ENCODE peak calls at places on chromosomes 11 and 22, in six cellular contexts. I is HepG2, D is H1, E is esophagus muscularis mucosa, O is HCT116, L is transverse colon. V is an unnamed sample.

GRCh38 chr11:64531906-64532312 is 59.1 kb upstream of the SLC22A12 start:
- DNase-seq in I (no peak), D (no peak), E (no peak), O (no peak), L (no peak), V (peak; percentile 43)

GRCh38 chr11:76592961-76593360 is 77.6 kb downstream of the LRRC32 start:
- DNase-seq in I (no peak), D (no peak), E (peak; percentile 78), O (no peak), L (peak; percentile 82), V (no peak)

GRCh38 chr22:48167238-48167637 is 1404.8 kb downstream of the TBC1D22A start:
- DNase-seq in I (no peak), D (no peak), E (no peak), O (no peak), L (no peak), V (no peak)

GRCh38 chr11:1741741-1742140 is 8.7 kb downstream of the IFITM10 start:
- DNase-seq in I (no peak), D (no peak), E (no peak), O (no peak), L (no peak), V (no peak)

GRCh38 chr11:121930004-121930965 is 185.7 kb downstream of the BLID start:
- DNase-seq in I (no peak), D (no peak), E (peak; percentile 77), O (no peak), L (no peak), V (no peak)

GRCh38 chr22:32661296-32661695 is 140.2 kb upstream of the TIMP3 start:
- DNase-seq in I (no peak), D (peak; percentile 9), E (no peak), O (no peak), L (peak; percentile 24), V (no peak)

GRCh38 chr11:17760102-17761029 is 25.8 kb downstream of the KCNC1 start:
- DNase-seq in I (peak; percentile 69), D (peak; percentile 77), E (no peak), O (peak; percentile 51), L (peak; percentile 69), V (no peak)

GRCh38 chr11:117096973-117097566 is 1.2 kb downstream of the SIK3 start:
- DNase-seq in I (no peak), D (no peak), E (no peak), O (no peak), L (no peak), V (no peak)

GRCh38 chr11:64379160-64379559 is 20.2 kb downstream of the RPS6KA4 start:
- DNase-seq in I (no peak), D (no peak), E (no peak), O (no peak), L (no peak), V (no peak)

GRCh38 chr11:132126973-132127900 is 756.8 kb downstream of the NTM start:
- DNase-seq in I (peak; percentile 3), D (no peak), E (no peak), O (no peak), L (peak; percentile 12), V (no peak)

GRCh38 chr11:2412323-2412722 is 11.8 kb downstream of the TSSC4 start:
- DNase-seq in I (no peak), D (no peak), E (no peak), O (no peak), L (no peak), V (no peak)

GRCh38 chr11:121448431-121448941 is 3.6 kb upstream of the SORL1 start:
- DNase-seq in I (no peak), D (no peak), E (no peak), O (no peak), L (no peak), V (no peak)

GRCh38 chr22:50530280-50530856 is 556 bp upstream of the TYMP start:
- DNase-seq in I (peak; percentile 74), D (no peak), E (no peak), O (peak; percentile 73), L (peak; percentile 88), V (peak; percentile 97)

GRCh38 chr22:50532824-50533344 is 3.1 kb upstream of the TYMP start:
- DNase-seq in I (no peak), D (no peak), E (no peak), O (no peak), L (no peak), V (peak; percentile 72)

GRCh38 chr22:50530857-50531545 is 1.2 kb upstream of the TYMP start:
- DNase-seq in I (peak; percentile 47), D (no peak), E (no peak), O (peak; percentile 76), L (peak; percentile 93), V (peak; percentile 98)

GRCh38 chr22:50532353-50532700 is 2.5 kb upstream of the TYMP start:
- DNase-seq in I (no peak), D (no peak), E (no peak), O (no peak), L (peak; percentile 63), V (no peak)

DNA sequence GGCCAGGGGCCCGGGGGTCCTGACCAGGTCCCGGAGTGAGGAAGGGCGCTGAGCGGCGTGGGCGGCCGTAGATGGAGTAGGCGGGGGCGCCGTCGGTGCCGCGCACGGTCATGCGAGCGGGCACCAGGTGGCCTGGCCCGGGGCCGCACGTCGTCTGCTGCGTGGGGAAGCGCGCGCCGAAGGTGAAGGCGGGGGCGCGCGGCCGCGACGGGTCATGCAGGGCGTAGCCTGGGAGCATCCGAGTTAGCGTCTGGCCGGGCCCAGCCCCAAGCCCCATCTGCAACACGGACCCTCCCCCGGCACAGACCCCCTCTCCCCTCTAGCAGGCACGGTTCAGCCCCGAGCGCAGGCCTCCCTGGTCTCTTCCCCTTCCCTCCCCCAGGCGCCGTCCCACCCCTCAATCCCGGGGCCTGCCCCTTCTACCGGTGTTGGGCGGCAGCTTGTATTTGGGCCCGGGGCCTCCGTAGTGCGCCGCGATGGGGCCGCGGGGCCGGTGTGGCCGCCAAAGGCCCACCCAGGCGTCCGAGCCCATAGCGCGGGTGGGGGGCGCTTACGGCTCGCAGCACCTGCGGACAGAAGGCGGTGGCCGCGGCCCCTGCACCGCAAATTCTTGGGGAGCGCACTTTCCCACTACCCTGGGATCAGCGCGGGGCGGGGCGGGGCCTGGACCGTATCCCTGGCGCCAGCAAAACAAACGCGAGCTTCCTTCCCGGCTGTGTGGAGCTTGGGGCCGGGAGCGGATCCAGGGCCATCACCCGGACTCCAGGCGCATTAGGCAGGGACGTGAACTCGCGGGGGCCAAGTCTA is 1.9 kb upstream of the TYMP start:
- DNase-seq in I (no peak), D (no peak), E (no peak), O (no peak), L (peak; percentile 84), V (peak; percentile 96)
- TF ChIP-seq POLR2AphosphoS5 in I (no peak), D (no peak), E (peak; percentile 58), O (peak; percentile 68), L (peak; percentile 35), V (peak; percentile 87)

GRCh38 chr22:31080848-31081649 is at the start of gene SMTN:
- DNase-seq in I (peak; percentile 86), D (peak; percentile 79), E (peak; percentile 97), O (peak; percentile 83), L (peak; percentile 97), V (peak; percentile 97)
- TF ChIP-seq CTCF in I (no peak), D (no peak), E (no peak), O (no peak), L (no peak), V (no peak)

GRCh38 chr22:38317995-38318715 is 922 bp upstream of the CSNK1E start:
- DNase-seq in I (peak; percentile 77), D (no peak), E (no peak), O (peak; percentile 81), L (peak; percentile 85), V (no peak)
- TF ChIP-seq POLR2A in I (peak; percentile 64), D (no peak), E (no peak), O (peak; percentile 63), L (peak; percentile 70), V (no peak)

GRCh38 chr11:75103380-75104026 is 6.8 kb upstream of the OR2AT4 start:
- DNase-seq in I (no peak), D (no peak), E (no peak), O (no peak), L (no peak), V (no peak)
- TF ChIP-seq POLR2AphosphoS5 in I (no peak), D (no peak), E (no peak), O (no peak), L (no peak), V (no peak)

DNA sequence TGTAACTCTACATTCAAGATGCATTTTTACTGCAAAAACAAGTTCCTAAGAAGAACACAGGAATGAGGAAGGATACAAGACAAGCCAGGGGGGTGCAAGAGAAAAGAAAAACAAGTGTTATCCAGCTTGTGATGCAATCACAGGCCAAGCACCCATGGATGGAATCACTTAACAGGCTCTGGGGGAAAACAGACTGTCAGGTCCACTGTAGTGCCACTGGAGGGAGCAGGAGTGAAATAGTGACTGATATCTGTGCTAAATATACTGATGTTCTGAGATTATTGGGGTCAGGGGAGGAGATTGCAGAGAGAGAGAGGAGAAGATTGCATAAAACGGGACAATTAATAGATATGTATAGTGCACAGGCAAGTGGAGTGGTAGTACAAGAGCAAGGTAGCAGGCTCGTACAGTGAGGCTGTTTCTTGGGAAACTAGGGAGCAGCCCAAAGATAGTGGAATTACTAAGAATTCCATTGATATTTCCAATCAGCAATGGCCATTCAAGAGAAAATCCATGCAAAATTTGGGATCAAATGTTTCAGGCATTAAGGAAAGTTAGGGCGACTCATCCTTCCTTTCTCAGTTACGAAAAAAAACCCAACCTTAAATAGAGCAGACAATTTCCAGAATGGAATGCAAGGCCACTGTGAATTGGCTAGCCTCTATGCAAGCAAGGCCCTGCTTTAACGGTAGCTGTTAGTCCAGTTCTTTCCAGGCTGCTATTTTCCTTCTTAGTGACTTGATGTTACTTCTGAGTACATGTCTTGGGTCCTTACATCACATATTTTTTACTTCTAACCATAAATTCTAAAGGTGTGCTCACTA is 52.2 kb upstream of the CEP126 start:
- DNase-seq in I (peak; percentile 76), D (no peak), E (no peak), O (peak; percentile 67), L (peak; percentile 7), V (no peak)
- TF ChIP-seq CTCF in I (peak; percentile 81), D (peak; percentile 36), E (peak; percentile 17), O (peak; percentile 66), L (peak; percentile 6), V (no peak)

DNA sequence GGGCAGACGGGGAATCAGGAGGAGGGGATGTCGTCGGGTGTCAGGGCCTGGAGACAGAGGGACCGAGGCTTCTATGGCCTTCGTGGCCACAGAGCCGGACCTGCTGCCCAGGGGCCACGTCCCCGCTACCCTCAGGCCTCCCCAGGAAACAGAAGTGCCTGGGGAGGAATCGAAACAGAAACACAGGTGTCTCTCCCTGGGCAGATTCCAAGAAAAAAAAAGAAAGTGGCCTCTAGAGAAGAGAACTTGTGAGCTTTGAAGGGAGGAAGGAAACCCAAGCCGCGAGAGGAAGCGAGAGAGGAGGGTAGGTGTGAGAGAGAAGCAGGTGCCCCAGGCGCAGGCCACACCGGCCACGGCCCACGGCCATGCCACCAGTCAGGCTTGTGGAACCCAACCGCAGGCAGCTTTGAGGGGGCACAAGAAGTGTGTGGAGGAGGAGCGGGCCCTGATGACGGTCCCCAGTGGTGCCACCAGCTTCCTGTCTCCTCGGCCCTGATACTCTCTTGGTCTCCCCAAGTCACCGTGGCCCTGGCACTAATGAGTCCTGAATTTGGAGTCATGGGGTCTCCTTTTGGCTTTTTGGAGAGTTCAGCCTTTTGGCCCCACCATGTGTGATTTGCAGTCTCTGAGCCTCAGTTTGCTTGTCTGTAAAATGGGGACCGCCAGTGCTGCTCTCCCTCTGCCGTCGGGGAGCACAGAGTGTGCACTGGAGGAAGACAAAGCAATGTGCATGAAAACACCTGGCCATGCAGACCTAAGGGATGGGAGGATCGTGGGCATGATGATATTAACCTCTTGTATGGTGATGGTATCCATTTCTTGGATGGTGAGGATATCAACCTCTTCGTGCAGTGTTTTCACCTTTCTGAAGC is 25.2 kb downstream of the LIF start:
- DNase-seq in I (no peak), D (no peak), E (no peak), O (no peak), L (peak; percentile 46), V (peak; percentile 90)
- TF ChIP-seq POLR2A in I (no peak), D (no peak), E (no peak), O (no peak), L (no peak), V (no peak)